ENCODE peak calls at places on chromosomes 5 and 9, in four cellular contexts. Y is HCT116, U is DND-41, F is PC-3. K is an unnamed sample.

GRCh38 chr5:177294632-177295031 is 8.9 kb downstream of the RAB24 start:
- DNase-seq in Y (no peak), F (no peak), U (no peak), K (no peak)

GRCh38 chr5:10461904-10462542 is 20.3 kb downstream of the ROPN1L start:
- DNase-seq in Y (no peak), F (no peak), U (no peak), K (no peak)

GRCh38 chr9:112012026-112012902 is 115.7 kb downstream of the UGCG start:
- DNase-seq in U (no peak), F (peak; percentile 90), Y (peak; percentile 91), K (no peak)

GRCh38 chr9:76107487-76107886 is 217.0 kb downstream of the PCSK5 start:
- DNase-seq in Y (no peak), F (no peak), U (no peak), K (no peak)

GRCh38 chr9:124941689-124942561 is 1.0 kb upstream of the GOLGA1 start:
- DNase-seq in F (peak; percentile 24), U (peak; percentile 83), Y (peak; percentile 2), K (peak; percentile 62)

GRCh38 chr9:88587885-88588628 is 53.1 kb downstream of the NXNL2 start:
- DNase-seq in U (no peak), F (no peak), Y (no peak), K (no peak)

GRCh38 chr5:171162165-171162564 is 146.9 kb upstream of the TLX3 start:
- DNase-seq in F (no peak), U (no peak), Y (no peak), K (peak; percentile 6)

GRCh38 chr9:98142182-98142924 is 23.3 kb upstream of the TRIM14 start:
- DNase-seq in Y (no peak), F (peak; percentile 88), U (no peak), K (no peak)

GRCh38 chr9:124632077-124632621 is 125.0 kb upstream of the NR5A1 start:
- DNase-seq in F (peak; percentile 28), U (no peak), Y (no peak), K (no peak)

GRCh38 chr5:74682636-74683035 is 2.4 kb upstream of the HEXB start:
- DNase-seq in Y (no peak), U (no peak), F (no peak), K (no peak)

GRCh38 chr5:72402959-72403628 is 82.9 kb downstream of the PTCD2 start:
- DNase-seq in Y (no peak), U (no peak), F (peak; percentile 21), K (no peak)

GRCh38 chr9:122865300-122865699 is 36.9 kb upstream of the PDCL start:
- DNase-seq in F (no peak), U (no peak), Y (no peak), K (no peak)

GRCh38 chr5:82467006-82467561 is 188.9 kb upstream of the RPS23 start:
- DNase-seq in Y (no peak), U (no peak), F (no peak), K (no peak)

GRCh38 chr5:78512440-78512839 is 136.1 kb downstream of the LHFPL2 start:
- DNase-seq in U (no peak), Y (no peak), F (no peak), K (no peak)

GRCh38 chr5:6377121-6377520 is 1.2 kb downstream of the MED10 start:
- DNase-seq in U (no peak), Y (no peak), F (peak; percentile 42), K (no peak)

GRCh38 chr9:136394312-136395305 is 5.4 kb downstream of the SNAPC4 start:
- DNase-seq in U (no peak), F (no peak), Y (no peak), K (no peak)

GRCh38 chr5:53321721-53322120 is 158.7 kb upstream of the FST start:
- DNase-seq in U (no peak), F (no peak), Y (no peak), K (no peak)

GRCh38 chr5:143888912-143889311 is 77.0 kb downstream of the HMHB1 start:
- DNase-seq in U (no peak), Y (no peak), F (no peak), K (no peak)
- TF ChIP-seq EZH2 in U (no peak), Y (no peak), F (no peak), K (no peak)

DNA sequence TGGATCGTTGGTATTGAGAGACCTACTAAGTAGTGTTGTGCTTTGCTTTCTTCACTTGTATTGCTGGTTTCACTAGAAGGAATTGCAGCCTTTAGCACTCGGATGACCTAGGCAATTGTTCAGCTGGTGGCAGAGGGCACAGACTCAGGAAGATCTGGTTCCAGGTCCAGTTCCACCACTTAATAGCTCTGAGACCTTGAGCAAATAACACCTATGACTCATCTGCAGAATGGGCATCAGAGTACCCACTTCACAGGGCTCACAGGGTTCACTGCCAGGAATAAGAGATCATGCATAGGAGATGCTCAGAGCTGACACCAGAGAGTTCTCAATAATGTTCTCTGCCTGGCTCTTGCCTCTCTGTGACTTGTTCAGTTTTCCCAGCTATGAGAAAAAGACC is 133.6 kb downstream of the SIL1 start:
- DNase-seq in Y (no peak), U (no peak), F (peak; percentile 76), K (no peak)
- H3K4me2 ChIP-seq in Y (no peak overlapping the region), U (no peak overlapping the region), F (peak overlapping the region; percentile 64), K (no peak overlapping the region)

GRCh38 chr5:43401827-43402226 is 10.4 kb downstream of the CCL28 start:
- DNase-seq in F (peak; percentile 43), U (no peak), Y (peak; percentile 19), K (peak; percentile 4)

GRCh38 chr5:43396762-43397304 is 15.4 kb downstream of the CCL28 start:
- DNase-seq in Y (no peak), U (no peak), F (peak; percentile 78), K (peak; percentile 3)

DNA sequence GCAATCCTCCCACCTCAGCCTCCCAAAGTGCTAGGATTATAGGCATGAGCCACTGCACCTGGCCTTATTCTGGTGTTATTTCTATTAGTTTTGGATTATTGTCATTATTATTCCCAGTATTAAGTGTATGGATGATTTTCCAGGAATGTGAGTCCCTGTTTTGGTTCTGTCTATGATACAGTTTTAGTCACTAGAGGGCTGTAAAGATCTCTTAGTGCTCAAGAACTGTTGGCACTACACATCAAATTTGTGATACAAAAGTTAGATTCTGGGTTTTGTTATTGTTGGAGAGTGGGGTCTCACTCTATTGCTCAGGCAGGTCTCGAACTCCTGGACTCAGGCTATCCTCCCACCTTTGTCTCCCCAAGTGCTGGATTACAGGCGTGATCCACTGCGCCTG is 12.1 kb downstream of the CCL28 start:
- DNase-seq in U (no peak), F (peak; percentile 40), Y (no peak), K (no peak)
- TF ChIP-seq CTCF in U (no peak), F (peak; percentile 71), Y (no peak), K (no peak)

GRCh38 chr9:131276107-131276888 is at the start of gene FAM78A:
- DNase-seq in Y (no peak), U (peak; percentile 61), F (no peak), K (peak; percentile 63)
- TF ChIP-seq EZH2 in Y (no peak), U (no peak), F (no peak), K (peak; percentile 88)

GRCh38 chr9:10127867-10128266 is 484.9 kb downstream of the PTPRD start:
- DNase-seq in U (no peak), Y (no peak), F (peak; percentile 4), K (no peak)

GRCh38 chr9:10135553-10135952 is 477.2 kb downstream of the PTPRD start:
- DNase-seq in F (no peak), U (no peak), Y (no peak), K (no peak)

GRCh38 chr9:10134266-10134665 is 478.5 kb downstream of the PTPRD start:
- DNase-seq in Y (no peak), U (no peak), F (no peak), K (no peak)

DNA sequence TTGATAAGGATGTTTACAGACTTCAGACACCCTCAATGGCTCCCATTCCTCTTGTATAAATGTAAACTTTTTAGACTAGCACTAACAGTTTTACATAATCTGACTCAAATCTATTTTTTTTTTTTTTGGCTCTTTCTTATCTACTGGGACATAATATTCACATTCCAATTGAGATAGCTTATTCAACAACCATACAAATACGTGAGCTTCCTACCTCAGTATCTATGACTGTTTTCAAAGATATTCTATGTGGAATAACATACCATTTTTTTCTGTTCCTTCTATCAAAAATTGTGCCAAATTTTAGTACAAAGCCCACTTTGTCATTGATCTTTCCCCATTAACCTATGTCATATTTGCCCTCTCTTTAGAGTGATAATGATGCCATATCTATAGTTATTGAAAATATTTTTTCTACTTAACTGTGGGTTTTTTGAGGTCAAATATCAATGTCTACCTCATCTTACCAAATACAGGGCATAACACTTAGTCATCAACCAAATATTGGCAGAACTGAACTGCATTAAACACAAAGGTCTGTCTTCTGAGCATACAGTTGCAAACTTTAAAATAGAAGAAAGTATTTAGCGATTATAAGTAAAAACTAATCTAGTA is 482.6 kb downstream of the PTPRD start:
- DNase-seq in F (no peak), Y (no peak), U (no peak), K (no peak)
- H3K4me2 ChIP-seq in F (no peak overlapping the region), Y (no peak overlapping the region), U (no peak overlapping the region), K (no peak overlapping the region)

DNA sequence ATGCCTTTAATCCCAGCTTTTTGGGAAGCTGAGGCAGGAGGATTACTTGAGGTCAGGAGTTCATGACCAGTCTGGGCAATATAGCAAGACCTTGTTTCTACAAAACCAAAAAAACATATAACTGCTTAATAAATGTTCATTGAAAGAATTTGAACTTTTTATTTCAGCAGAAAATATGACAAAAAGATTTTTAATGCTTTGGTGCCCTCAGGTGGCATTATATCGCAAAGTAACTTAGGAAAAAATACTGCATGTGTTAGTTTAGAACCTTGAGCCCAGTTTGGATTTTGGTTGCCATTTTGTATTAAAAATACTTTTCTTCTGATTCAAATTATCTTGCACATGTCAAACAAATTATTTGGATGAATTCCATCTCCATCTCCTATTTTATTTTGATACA is 103.2 kb downstream of the GPBP1 start:
- DNase-seq in F (peak; percentile 50), U (no peak), Y (peak; percentile 13), K (no peak)
- TF ChIP-seq CTCF in F (peak; percentile 55), U (peak; percentile 54), Y (peak; percentile 55), K (peak; percentile 37)

K was measured in neural progenitor cell.